ENCODE peak calls at places on chromosomes 13 and 19, in ten cellular contexts. F is retina; R is activated T-helper 1 cell treated with anti-CD3 and anti-CD28 coated beads, Interleukin-12 subunit alpha, Interleukin-12 subunit beta, Interleukin-2, Interleukin-4 antibody, amounts not matched to agents 30 ng/mL and 10 ng/mL and 1 ng/mL, durations not matched to agents 14 hours and 24 hours and 36 hours; X is right lobe of liver; B is AG04450; V is left colon; Y is tibial nerve; N is activated CD4-positive, alpha-beta T cell treated with anti-CD3 and anti-CD28 coated beads, Interleukin-2, amount 10 ng/mL, durations not matched to agents 24 days and 14 days; O is naive thymus-derived CD8-positive, alpha-beta T cell; W is HEK293T. C is an unnamed sample.

GRCh38 chr19:50486823-50487515 is 10.3 kb upstream of the GARIN5A start:
- DNase-seq in F (no peak), O (peak; percentile 43), R (peak; percentile 28), X (no peak), N (peak; percentile 83), Y (no peak), B (no peak), W (peak; percentile 61), V (no peak), C (peak; percentile 33)

GRCh38 chr13:79295906-79296564 is 110.0 kb downstream of the RBM26 start:
- DNase-seq in F (no peak), O (no peak), W (no peak), R (no peak), N (no peak), Y (no peak), X (no peak), B (no peak), V (no peak), C (no peak)

GRCh38 chr19:5086725-5087439 is 118.0 kb downstream of the KDM4B start:
- DNase-seq in W (no peak), X (no peak), V (no peak), R (no peak), F (no peak), N (no peak), B (no peak), O (no peak), Y (no peak), C (no peak)

GRCh38 chr13:30154931-30155330 is 152.4 kb downstream of the KATNAL1 start:
- DNase-seq in O (no peak), B (no peak), V (no peak), Y (no peak), R (no peak), N (no peak), W (no peak), X (no peak), F (no peak), C (no peak)

GRCh38 chr19:36986601-36987000 is 70.5 kb downstream of the ZNF568 start:
- DNase-seq in Y (no peak), F (no peak), W (no peak), V (no peak), R (no peak), N (no peak), B (no peak), X (no peak), O (no peak), C (no peak)

GRCh38 chr19:40395956-40396355 is 6.0 kb upstream of the HIPK4 start:
- DNase-seq in O (no peak), W (no peak), F (no peak), V (no peak), Y (no peak), X (no peak), N (no peak), B (no peak), R (no peak), C (no peak)

GRCh38 chr13:110886475-110887241 is 28.2 kb downstream of the ANKRD10 start:
- DNase-seq in X (no peak), F (peak; percentile 13), W (no peak), B (no peak), Y (no peak), R (no peak), O (no peak), V (no peak), N (no peak), C (no peak)

GRCh38 chr19:45402469-45403070 is 2.3 kb downstream of the PPP1R13L start:
- DNase-seq in R (no peak), F (peak; percentile 39), B (no peak), N (peak; percentile 74), X (peak; percentile 33), Y (no peak), O (peak; percentile 37), W (peak; percentile 78), V (peak; percentile 63), C (no peak)

GRCh38 chr13:112453207-112453829 is 77.2 kb downstream of the SPACA7 start:
- DNase-seq in V (no peak), O (no peak), N (no peak), W (no peak), X (no peak), R (no peak), B (no peak), F (no peak), Y (no peak), C (no peak)

GRCh38 chr13:103210348-103210747 is 144.1 kb upstream of the SLC10A2 start:
- DNase-seq in W (no peak), F (no peak), V (no peak), R (no peak), X (no peak), Y (no peak), B (no peak), O (no peak), N (no peak), C (no peak)

GRCh38 chr19:19602136-19602712 is 16.3 kb downstream of the PBX4 start:
- DNase-seq in V (no peak), Y (no peak), B (no peak), R (peak; percentile 29), N (peak; percentile 78), X (no peak), W (no peak), F (no peak), O (peak; percentile 58), C (no peak)

GRCh38 chr19:14479985-14480694 is 5.0 kb upstream of the PTGER1 start:
- DNase-seq in X (no peak), O (peak; percentile 67), B (no peak), F (peak; percentile 84), N (peak; percentile 94), W (peak; percentile 80), R (peak; percentile 70), Y (no peak), V (no peak), C (peak; percentile 60)

GRCh38 chr19:44107751-44108150 is 5.4 kb upstream of the ZNF225 start:
- DNase-seq in X (no peak), V (no peak), N (no peak), O (no peak), R (no peak), B (no peak), Y (no peak), F (no peak), W (no peak), C (no peak)

GRCh38 chr13:84413016-84413415 is 530.7 kb upstream of the SLITRK1 start:
- DNase-seq in X (no peak), B (no peak), R (no peak), N (no peak), O (no peak), Y (no peak), V (no peak), F (no peak), W (no peak), C (no peak)

GRCh38 chr13:93066187-93066586 is 160.4 kb upstream of the GPC6 start:
- DNase-seq in W (no peak), R (no peak), B (peak; percentile 45), X (no peak), F (no peak), V (no peak), Y (no peak), O (no peak), N (no peak), C (no peak)

GRCh38 chr13:23921451-23921888 is 24.2 kb upstream of the C1QTNF9B start:
- DNase-seq in V (no peak), O (no peak), F (peak; percentile 56), Y (no peak), X (no peak), N (peak; percentile 79), R (peak; percentile 24), B (peak; percentile 6), W (peak; percentile 9), C (no peak)

GRCh38 chr19:2888739-2889224 is 11.9 kb upstream of the ZNF57 start:
- DNase-seq in B (no peak), N (no peak), R (no peak), X (no peak), W (no peak), O (peak; percentile 69), F (peak; percentile 38), Y (no peak), V (peak; percentile 45), C (peak; percentile 94)

GRCh38 chr19:32824136-32824835 is 45.3 kb downstream of the SLC7A9 start:
- DNase-seq in V (no peak), N (no peak), F (peak; percentile 47), R (no peak), X (no peak), W (no peak), B (no peak), O (no peak), Y (no peak), C (no peak)

GRCh38 chr19:45645631-45646344 is 6.6 kb upstream of the EML2 start:
- DNase-seq in R (peak; percentile 81), F (peak; percentile 94), B (peak; percentile 62), N (peak; percentile 95), X (peak; percentile 69), V (peak; percentile 69), O (peak; percentile 73), Y (no peak), W (peak; percentile 87), C (peak; percentile 82)

GRCh38 chr19:4352701-4353121 is 9.3 kb downstream of the MPND start:
- DNase-seq in N (peak; percentile 86), F (peak; percentile 65), W (peak; percentile 62), R (no peak), Y (no peak), O (peak; percentile 62), B (no peak), X (no peak), V (no peak), C (peak; percentile 31)

GRCh38 chr19:44847144-44848035 is 1.3 kb downstream of the NECTIN2 start:
- DNase-seq in B (no peak), X (peak; percentile 83), Y (peak; percentile 65), W (no peak), F (peak; percentile 75), R (no peak), N (peak; percentile 65), O (peak; percentile 14), V (peak; percentile 85), C (no peak)

GRCh38 chr13:94345374-94346195 is 133.9 kb downstream of the DCT start:
- DNase-seq in W (no peak), F (no peak), B (no peak), V (no peak), Y (no peak), N (peak; percentile 64), R (no peak), O (peak; percentile 16), X (no peak), C (peak; percentile 28)

GRCh38 chr13:29847501-29847983 is 2.9 kb downstream of the UBL3 start:
- DNase-seq in R (no peak), W (no peak), V (no peak), N (peak; percentile 71), Y (no peak), F (peak; percentile 65), X (no peak), B (no peak), O (no peak), C (peak; percentile 25)

GRCh38 chr19:4201798-4202197 is 19.3 kb downstream of the ANKRD24 start:
- DNase-seq in O (no peak), Y (no peak), N (no peak), V (no peak), F (no peak), R (no peak), W (no peak), B (no peak), X (no peak), C (no peak)

GRCh38 chr13:97344250-97345175 is 89.5 kb upstream of the RAP2A start:
- DNase-seq in Y (peak; percentile 24), V (no peak), N (peak; percentile 81), W (peak; percentile 31), O (peak; percentile 25), X (no peak), F (peak; percentile 49), B (no peak), R (peak; percentile 12), C (peak; percentile 37)

GRCh38 chr19:7067716-7068115 is 1.8 kb upstream of the ZNF557 start:
- DNase-seq in V (no peak), O (no peak), W (no peak), X (no peak), F (no peak), R (no peak), N (peak; percentile 42), B (no peak), Y (no peak), C (no peak)

GRCh38 chr19:34596989-34597388 is 80.0 kb downstream of the SCGB2B2 start:
- DNase-seq in V (no peak), R (no peak), F (no peak), Y (no peak), N (no peak), B (no peak), O (no peak), W (no peak), X (no peak), C (no peak)

GRCh38 chr13:111475488-111475887 is 155.0 kb downstream of the TEX29 start:
- DNase-seq in O (no peak), F (no peak), W (no peak), N (no peak), V (no peak), X (no peak), Y (no peak), R (no peak), B (no peak), C (no peak)